ENCODE peak calls at places on chromosomes 11 and 22, in six cellular contexts. G, E, H, K, T and V are unnamed samples.

GRCh38 chr22:49789289-49790141 is 38.2 kb downstream of the BRD1 start:
- DNase-seq in G (peak), E (peak), H (peak), K (no peak), T (no peak), V (peak)

GRCh38 chr11:124674168-124674517 is 439 bp downstream of the SPA17 start:
- DNase-seq in G (no peak), E (no peak), H (no peak), K (no peak), T (no peak), V (no peak)

GRCh38 chr22:31944700-31945477 is 554 bp downstream of the YWHAH start:
- DNase-seq in G (no peak), E (no peak), H (peak), K (no peak), T (peak), V (no peak)

GRCh38 chr11:71329731-71330130 is 77.4 kb upstream of the SHANK2 start:
- DNase-seq in G (no peak), E (no peak), H (no peak), K (peak), T (no peak), V (no peak)

GRCh38 chr11:130886704-130887103 is 29.6 kb downstream of the SNX19 start:
- DNase-seq in G (no peak), E (no peak), H (no peak), K (no peak), T (no peak), V (no peak)

GRCh38 chr11:18720811-18721575 is 5.0 kb downstream of the IGSF22 start:
- DNase-seq in G (peak), E (peak), H (peak), K (peak), T (peak), V (peak)

GRCh38 chr11:70643642-70644041 is 245.3 kb downstream of the CTTN start:
- DNase-seq in G (no peak), E (no peak), H (no peak), K (no peak), T (no peak), V (no peak)

GRCh38 chr11:85756401-85757200 is 54.3 kb downstream of the SYTL2 start:
- DNase-seq in G (no peak), E (no peak), H (no peak), K (no peak), T (no peak), V (no peak)

GRCh38 chr11:7573558-7574296 is 59.9 kb downstream of the PPFIBP2 start:
- DNase-seq in G (no peak), E (no peak), H (no peak), K (peak), T (no peak), V (no peak)

GRCh38 chr11:66081505-66081904 is 11.4 kb downstream of the PACS1 start:
- DNase-seq in G (peak), E (no peak), H (peak), K (no peak), T (peak), V (no peak)

GRCh38 chr11:129766858-129767604 is 48.6 kb upstream of the TMEM45B start:
- DNase-seq in G (peak), E (no peak), H (no peak), K (peak), T (peak), V (peak)

GRCh38 chr22:26215766-26216165 is 46.5 kb downstream of the SEZ6L start:
- DNase-seq in G (no peak), E (no peak), H (no peak), K (no peak), T (no peak), V (no peak)

GRCh38 chr11:111528557-111528956 is 12.0 kb upstream of the LAYN start:
- DNase-seq in G (no peak), E (no peak), H (no peak), K (no peak), T (no peak), V (peak)

GRCh38 chr11:8671651-8672062 is 10.8 kb downstream of the TRIM66 start:
- DNase-seq in G (peak), E (no peak), H (no peak), K (no peak), T (no peak), V (peak)

GRCh38 chr11:10893713-10894112 is 35.9 kb upstream of the ZBED5 start:
- DNase-seq in G (peak), E (peak), H (no peak), K (peak), T (no peak), V (peak)

GRCh38 chr22:28904211-28904808 is 20.9 kb downstream of the ZNRF3 start:
- DNase-seq in G (no peak), E (no peak), H (no peak), K (no peak), T (no peak), V (peak)

GRCh38 chr11:8106679-8107078 is 25.7 kb downstream of the TUB start:
- DNase-seq in G (no peak), E (no peak), H (no peak), K (no peak), T (no peak), V (no peak)

GRCh38 chr22:40547729-40548143 is 88.8 kb downstream of the MRTFA start:
- DNase-seq in G (no peak), E (no peak), H (no peak), K (no peak), T (no peak), V (no peak)

GRCh38 chr22:21446827-21447690 is 20.1 kb upstream of the TMEM191C start:
- DNase-seq in G (no peak), E (no peak), H (peak), K (no peak), T (no peak), V (no peak)

GRCh38 chr11:46513934-46514342 is 79.9 kb downstream of the AMBRA1 start:
- DNase-seq in G (peak), E (no peak), H (no peak), K (no peak), T (no peak), V (peak)

GRCh38 chr11:1701041-1701807 is 4.2 kb downstream of the KRTAP5-6 start:
- DNase-seq in G (no peak), E (no peak), H (no peak), K (no peak), T (no peak), V (no peak)

GRCh38 chr11:75301602-75302345 is 49.7 kb downstream of the ARRB1 start:
- DNase-seq in G (no peak), E (no peak), H (no peak), K (no peak), T (no peak), V (no peak)

GRCh38 chr11:13433437-13433836 is 29.6 kb downstream of the BTBD10 start:
- DNase-seq in G (no peak), E (no peak), H (no peak), K (no peak), T (no peak), V (no peak)

GRCh38 chr11:34519595-34520235 is 6.1 kb upstream of the ELF5 start:
- DNase-seq in G (no peak), E (no peak), H (no peak), K (no peak), T (no peak), V (no peak)

GRCh38 chr11:118088531-118088930 is 1.8 kb upstream of the SMIM35 start:
- DNase-seq in G (no peak), E (no peak), H (peak), K (no peak), T (no peak), V (no peak)

GRCh38 chr22:21735198-21736083 is at the start of gene YPEL1:
- DNase-seq in G (peak), E (peak), H (peak), K (peak), T (peak), V (peak)

GRCh38 chr11:90220391-90220790 is 2.5 kb downstream of the CHORDC1 start:
- DNase-seq in G (peak), E (peak), H (no peak), K (no peak), T (no peak), V (peak)

DNA sequence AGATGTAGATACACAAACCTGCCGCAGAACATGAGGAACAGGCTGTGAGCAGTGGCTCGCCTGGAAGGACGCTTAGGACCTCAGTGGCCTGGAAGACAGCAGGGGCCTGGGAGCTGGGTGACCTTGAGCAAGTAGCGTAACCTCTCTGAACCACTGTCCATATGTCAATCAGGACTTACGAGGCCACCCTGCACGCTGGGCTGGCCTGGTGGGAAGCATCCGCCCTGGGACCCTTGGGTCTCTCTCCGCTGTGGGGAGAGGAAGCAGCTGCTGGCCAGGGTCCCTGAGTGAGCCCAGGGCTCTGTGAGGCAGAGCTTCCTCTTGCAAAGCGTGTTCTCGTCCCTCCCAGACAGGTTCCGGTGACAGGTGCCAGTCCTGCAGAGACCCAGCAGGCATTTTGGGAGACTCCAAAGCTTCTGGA is 14.0 kb upstream of the EHD1 start:
- DNase-seq in G (no peak), E (no peak), H (no peak), K (no peak), T (no peak), V (no peak)
- H3K4me3 ChIP-seq in G (no peak), E (no peak), H (no peak), K (peak), T (no peak), V (no peak)

GRCh38 chr11:61080986-61081590 is 21.2 kb upstream of the CD5 start:
- DNase-seq in G (no peak), E (no peak), H (no peak), K (no peak), T (no peak), V (no peak)
- TF ChIP-seq CTCF in G (no peak), E (no peak), H (no peak), K (no peak), T (no peak), V (no peak)

DNA sequence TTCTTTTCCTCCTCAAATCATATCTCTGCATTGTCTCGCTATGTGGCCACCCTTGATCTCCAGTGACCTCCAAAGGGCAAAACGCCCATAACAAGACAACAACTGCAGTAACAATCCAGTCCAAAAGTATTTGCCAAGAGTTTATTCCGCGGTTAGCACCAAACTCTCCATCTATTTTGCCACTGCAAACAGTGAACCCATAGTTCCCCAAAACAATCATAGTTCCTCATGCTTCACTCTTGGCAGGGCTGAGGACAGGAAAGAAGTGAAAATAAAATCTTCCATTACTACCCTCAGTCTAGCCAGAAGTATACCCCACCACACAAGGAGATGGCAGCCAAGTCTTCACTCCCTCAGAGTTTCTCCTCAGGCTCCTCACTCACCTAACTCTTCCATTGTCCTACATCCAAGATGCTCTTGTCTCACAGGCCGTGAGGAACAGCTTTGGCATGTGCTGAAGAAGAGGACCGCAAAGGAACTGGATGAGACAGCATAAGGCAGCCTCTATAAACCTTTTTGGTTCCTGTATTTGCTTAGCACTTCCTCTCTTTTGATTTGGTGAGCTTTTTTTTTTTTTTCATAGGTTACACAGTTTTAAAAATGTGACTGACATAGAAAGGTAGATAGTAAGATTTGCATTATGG is at the start of gene LPXN:
- DNase-seq in G (peak), E (peak), H (no peak), K (no peak), T (peak), V (peak)
- H3K4me3 ChIP-seq in G (peak), E (peak), H (peak), K (peak), T (peak), V (peak)

GRCh38 chr11:123302751-123303195 is 107.7 kb upstream of the CLMP start:
- DNase-seq in G (peak), E (peak), H (no peak), K (no peak), T (no peak), V (peak)
- TF ChIP-seq CTCF in G (peak), E (peak), H (no peak), K (no peak), T (no peak), V (peak)

GRCh38 chr11:128238521-128239222 is 348.7 kb downstream of the ETS1 start:
- DNase-seq in G (no peak), E (no peak), H (no peak), K (no peak), T (no peak), V (no peak)
- H3K4me3 ChIP-seq in G (no peak), E (no peak), H (no peak), K (no peak), T (no peak), V (no peak)

DNA sequence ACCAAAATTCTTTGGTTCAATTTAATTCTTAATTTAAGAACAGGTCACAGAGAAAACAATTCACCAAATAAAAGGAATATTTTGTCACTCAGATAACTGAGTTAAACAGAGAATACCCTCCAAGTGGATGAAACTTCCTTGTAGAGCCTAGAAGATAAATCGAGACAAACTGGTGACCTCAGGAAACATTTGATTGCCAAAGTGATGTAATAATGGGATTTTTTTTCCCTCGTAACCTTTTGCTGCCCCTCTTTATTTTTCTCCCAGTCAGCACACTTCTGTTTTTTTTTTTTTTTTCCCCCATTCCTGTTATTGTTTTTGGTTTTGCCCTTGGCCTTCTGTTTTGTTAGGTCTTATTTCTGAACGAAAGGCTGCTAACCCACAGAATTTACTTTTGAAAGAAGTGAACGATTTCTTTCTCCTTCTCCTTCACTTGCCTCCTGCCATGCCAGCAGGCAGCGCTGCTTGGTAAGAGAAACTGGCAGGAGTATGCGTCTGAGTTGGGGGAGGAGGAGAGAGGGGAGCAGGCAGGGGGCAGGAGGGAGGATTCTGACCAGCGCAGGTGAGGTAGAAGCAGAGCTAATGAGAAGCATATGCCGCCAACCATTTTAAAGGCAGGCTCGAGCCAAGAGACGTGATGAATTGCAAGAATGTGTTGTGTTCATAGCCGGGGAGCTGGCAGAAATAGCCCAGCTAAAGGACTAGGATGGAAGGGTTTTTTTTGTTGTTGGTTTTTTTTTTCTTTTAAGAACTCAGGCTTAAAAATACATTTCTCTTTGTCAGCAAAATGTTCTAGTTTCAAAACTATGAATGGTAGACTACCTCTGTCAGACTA is 121.9 kb upstream of the MTMR2 start:
- DNase-seq in G (peak), E (peak), H (no peak), K (no peak), T (peak), V (peak)
- TF ChIP-seq CTCF in G (peak), E (peak), H (no peak), K (no peak), T (peak), V (peak)

DNA sequence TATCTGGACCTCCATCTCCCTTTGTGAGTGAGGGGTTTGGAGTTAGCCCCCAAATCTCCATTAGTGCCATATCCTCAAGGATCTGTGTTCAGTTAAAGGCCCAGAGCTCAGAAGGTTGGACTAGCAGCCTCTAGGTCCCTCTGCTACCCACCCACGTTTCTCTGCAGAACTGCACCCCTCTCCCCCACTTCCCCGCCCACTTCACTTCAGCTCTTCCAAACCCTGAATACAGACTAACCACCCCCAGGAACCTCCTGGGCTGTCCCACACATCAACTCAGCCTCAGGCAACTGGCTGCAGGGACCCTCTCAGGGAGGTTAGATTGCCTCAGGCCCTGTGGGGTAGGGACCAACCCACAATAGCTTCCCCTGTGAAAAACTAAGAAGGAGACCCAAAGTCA is 854 bp downstream of the VPREB3 start:
- DNase-seq in G (no peak), E (no peak), H (no peak), K (no peak), T (no peak), V (no peak)
- H3K4me3 ChIP-seq in G (no peak), E (no peak), H (no peak), K (no peak), T (no peak), V (no peak)